ENCODE peak calls at places on chromosomes 5 and 9, in four cellular contexts. H is naive thymus-derived CD8-positive, alpha-beta T cell; Z is GM10248; A is MCF 10A. S is an unnamed sample.

GRCh38 chr5:111853748-111854147 is 96.8 kb upstream of the NREP start:
- DNase-seq in H (no peak), A (no peak), Z (peak; percentile 17), S (peak; percentile 52)

GRCh38 chr5:81235287-81236072 is 2.4 kb downstream of the CKMT2 start:
- DNase-seq in A (no peak), H (no peak), Z (no peak), S (no peak)

GRCh38 chr9:4238522-4238921 is 61.3 kb downstream of the GLIS3 start:
- DNase-seq in H (no peak), A (peak; percentile 34), Z (no peak), S (peak; percentile 10)

GRCh38 chr5:55865831-55866230 is 14.7 kb downstream of the IL31RA start:
- DNase-seq in Z (no peak), H (no peak), A (no peak), S (no peak)

GRCh38 chr5:24401767-24402166 is 243.0 kb downstream of the CDH10 start:
- DNase-seq in A (peak; percentile 64), Z (no peak), H (no peak), S (no peak)

GRCh38 chr9:3459076-3459475 is 66.7 kb downstream of the RFX3 start:
- DNase-seq in Z (no peak), A (no peak), H (no peak), S (no peak)

GRCh38 chr9:70557665-70558419 is 143.4 kb upstream of the KLF9 start:
- DNase-seq in A (no peak), Z (peak; percentile 26), H (no peak), S (peak; percentile 70)

GRCh38 chr9:127437497-127438264 is 13.5 kb downstream of the ZNF79 start:
- DNase-seq in Z (no peak), A (no peak), H (no peak), S (no peak)

GRCh38 chr5:149559712-149560111 is 8.5 kb upstream of the CSNK1A1 start:
- DNase-seq in A (peak; percentile 75), H (no peak), Z (no peak), S (no peak)

GRCh38 chr9:83505282-83505681 is 32.9 kb downstream of the FRMD3 start:
- DNase-seq in H (no peak), Z (no peak), A (no peak), S (no peak)

GRCh38 chr9:16356196-16356765 is 514.2 kb downstream of the BNC2 start:
- DNase-seq in A (no peak), Z (no peak), H (no peak), S (no peak)

GRCh38 chr5:54889826-54890225 is 95.6 kb downstream of the ESM1 start:
- DNase-seq in Z (no peak), A (peak; percentile 74), H (no peak), S (no peak)

GRCh38 chr5:59547731-59548130 is 345.8 kb downstream of the PDE4D start:
- DNase-seq in H (no peak), Z (no peak), A (no peak), S (no peak)

GRCh38 chr9:127726871-127727270 is 8.2 kb downstream of the TOR2A start:
- DNase-seq in Z (no peak), A (no peak), H (no peak), S (no peak)

GRCh38 chr9:110307191-110307590 is 30.5 kb downstream of the TXNDC8 start:
- DNase-seq in A (no peak), H (no peak), Z (no peak), S (no peak)

GRCh38 chr5:90641528-90641927 is 82.9 kb downstream of the ADGRV1 start:
- DNase-seq in Z (no peak), A (no peak), H (no peak), S (peak; percentile 70)

GRCh38 chr9:81737871-81738507 is 48.6 kb upstream of the TLE1 start:
- DNase-seq in A (peak; percentile 74), Z (no peak), H (no peak), S (peak; percentile 16)

GRCh38 chr5:74762599-74762998 is 4.3 kb downstream of the GFM2 start:
- DNase-seq in Z (no peak), A (peak; percentile 89), H (no peak), S (no peak)

GRCh38 chr5:96709152-96709821 is 47.1 kb downstream of the CAST start:
- DNase-seq in Z (no peak), H (no peak), A (peak; percentile 49), S (no peak)

GRCh38 chr5:168353216-168353957 is 61.9 kb downstream of the WWC1 start:
- DNase-seq in H (no peak), A (peak; percentile 20), Z (no peak), S (no peak)

S was measured in GM12865.